ENCODE peak calls at places on chromosomes 5 and 9, in ten cellular contexts. V, O, E, T, P, M, S, U, Y and L are unnamed samples.

GRCh38 chr5:32298056-32298420 is 14.7 kb downstream of the MTMR12 start:
- DNase-seq in V (no peak), O (no peak), E (no peak), T (no peak), P (no peak), M (no peak), S (no peak), U (no peak), Y (no peak), L (no peak)

GRCh38 chr5:57891443-57891842 is 408.8 kb upstream of the ACTBL2 start:
- DNase-seq in V (no peak), O (no peak), E (no peak), T (no peak), P (no peak), M (no peak), S (peak), U (no peak), Y (no peak), L (no peak)

GRCh38 chr9:99681113-99681512 is 140.6 kb upstream of the NR4A3 start:
- DNase-seq in V (no peak), O (no peak), E (no peak), T (no peak), P (no peak), M (no peak), S (no peak), U (no peak), Y (no peak), L (no peak)

GRCh38 chr9:120659617-120660169 is 54.6 kb downstream of the MEGF9 start:
- DNase-seq in V (no peak), O (no peak), E (no peak), T (no peak), P (no peak), M (no peak), S (no peak), U (no peak), Y (no peak), L (no peak)

GRCh38 chr5:120734033-120734432 is 269.9 kb downstream of the PRR16 start:
- DNase-seq in V (no peak), O (no peak), E (no peak), T (no peak), P (no peak), M (peak), S (peak), U (no peak), Y (no peak), L (no peak)

GRCh38 chr5:15483348-15484090 is 16.5 kb upstream of the FBXL7 start:
- DNase-seq in V (no peak), O (peak), E (no peak), T (no peak), P (no peak), M (no peak), S (no peak), U (no peak), Y (no peak), L (no peak)

GRCh38 chr5:157464518-157465171 is 4.6 kb downstream of the NIPAL4 start:
- DNase-seq in V (no peak), O (peak), E (peak), T (no peak), P (peak), M (peak), S (peak), U (peak), Y (peak), L (peak)

GRCh38 chr5:154840435-154841272 is 9.7 kb downstream of the FAXDC2 start:
- DNase-seq in V (no peak), O (no peak), E (no peak), T (no peak), P (no peak), M (no peak), S (peak), U (no peak), Y (no peak), L (no peak)

GRCh38 chr5:79857692-79858091 is 133.4 kb downstream of the MTX3 start:
- DNase-seq in V (no peak), O (no peak), E (no peak), T (no peak), P (no peak), M (peak), S (no peak), U (no peak), Y (no peak), L (no peak)

GRCh38 chr5:89421035-89421434 is 538.1 kb upstream of the MEF2C start:
- DNase-seq in V (no peak), O (peak), E (peak), T (no peak), P (no peak), M (peak), S (no peak), U (no peak), Y (no peak), L (no peak)